ENCODE peak calls at places on chromosomes 1 and 21, in eight cellular contexts. P, R, F, C, H, N, K and D are unnamed samples.

GRCh38 chr1:116571215-116571919 is 541 bp upstream of the CD58 start:
- DNase-seq in P (no peak), N (no peak), R (no peak), C (no peak), H (no peak), F (no peak), K (no peak), D (no peak)

GRCh38 chr21:37763298-37763697 is 153.0 kb downstream of the KCNJ6 start:
- DNase-seq in C (no peak), H (no peak), P (no peak), F (no peak), N (no peak), R (no peak), K (no peak), D (no peak)

GRCh38 chr1:160108888-160109662 is 6.5 kb upstream of the ATP1A2 start:
- DNase-seq in K (peak), R (no peak), H (peak), F (no peak), C (peak), N (no peak), P (peak), D (no peak)

GRCh38 chr1:228147768-228148167 is 2.0 kb upstream of the GJC2 start:
- DNase-seq in C (peak), R (no peak), H (no peak), N (no peak), F (no peak), K (no peak), P (no peak), D (no peak)

GRCh38 chr1:181204530-181204929 is 116.0 kb downstream of the IER5 start:
- DNase-seq in F (no peak), C (no peak), R (no peak), N (no peak), H (no peak), K (no peak), P (no peak), D (no peak)

GRCh38 chr1:211339631-211340041 is 13.0 kb downstream of the TRAF5 start:
- DNase-seq in P (no peak), K (no peak), H (no peak), N (no peak), C (no peak), R (no peak), F (no peak), D (no peak)

GRCh38 chr1:35886606-35887431 is 3.8 kb downstream of the AGO1 start:
- DNase-seq in F (no peak), P (peak), H (no peak), K (no peak), R (no peak), N (no peak), C (peak), D (no peak)

GRCh38 chr21:41729701-41730368 is 37.0 kb downstream of the RIPK4 start:
- DNase-seq in K (no peak), H (peak), F (no peak), R (no peak), C (no peak), P (no peak), N (peak), D (no peak)

GRCh38 chr1:75136158-75136815 is 2.1 kb downstream of the LHX8 start:
- DNase-seq in N (no peak), P (no peak), H (no peak), R (no peak), F (no peak), K (no peak), C (no peak), D (no peak)

GRCh38 chr1:73674945-73675561 is 522.9 kb downstream of the LRRIQ3 start:
- DNase-seq in C (peak), R (no peak), P (no peak), F (no peak), N (no peak), H (peak), K (peak), D (no peak)

GRCh38 chr21:15695241-15695640 is 34.5 kb upstream of the USP25 start:
- DNase-seq in F (no peak), P (no peak), N (no peak), K (no peak), H (no peak), C (no peak), R (no peak), D (no peak)

GRCh38 chr1:92842082-92843045 is 10.5 kb downstream of the RPL5 start:
- DNase-seq in C (no peak), R (no peak), H (no peak), N (no peak), P (no peak), F (no peak), K (no peak), D (no peak)

GRCh38 chr1:203661572-203661971 is 34.9 kb downstream of the ATP2B4 start:
- DNase-seq in N (peak), R (no peak), H (no peak), P (no peak), C (no peak), K (no peak), F (no peak), D (no peak)

GRCh38 chr1:108644984-108645383 is 15.9 kb downstream of the HENMT1 start:
- DNase-seq in H (no peak), K (no peak), C (no peak), R (no peak), N (no peak), F (no peak), P (no peak), D (no peak)

GRCh38 chr21:41321211-41321907 is 4.8 kb downstream of the FAM3B start:
- DNase-seq in R (no peak), K (no peak), H (no peak), F (no peak), C (peak), P (no peak), N (no peak), D (no peak)

GRCh38 chr1:3419415-3420204 is 34.9 kb upstream of the ARHGEF16 start:
- DNase-seq in C (no peak), F (no peak), P (no peak), H (peak), R (no peak), K (no peak), N (no peak), D (no peak)

GRCh38 chr1:104238991-104239390 is 489.3 kb downstream of the AMY1C start:
- DNase-seq in C (no peak), F (no peak), N (no peak), P (no peak), H (no peak), K (peak), R (no peak), D (no peak)

GRCh38 chr1:228066416-228066815 is 16.1 kb upstream of the ARF1 start:
- DNase-seq in R (no peak), F (peak), N (no peak), P (no peak), C (no peak), K (no peak), H (no peak), D (no peak)

GRCh38 chr1:158989424-158989823 is 20.3 kb upstream of the IFI16 start:
- DNase-seq in P (no peak), K (no peak), H (no peak), R (no peak), C (no peak), N (no peak), F (no peak), D (no peak)

GRCh38 chr1:10869933-10870332 is 73.5 kb upstream of the CASZ1 start:
- DNase-seq in P (no peak), R (no peak), N (no peak), H (no peak), F (no peak), K (no peak), C (no peak), D (no peak)

GRCh38 chr1:156517746-156518145 is 17.2 kb upstream of the MEF2D start:
- DNase-seq in C (no peak), R (no peak), P (no peak), F (no peak), K (no peak), H (peak), N (no peak), D (no peak)

GRCh38 chr1:53339736-53340385 is 12.0 kb upstream of the LRP8 start:
- DNase-seq in R (no peak), H (no peak), K (no peak), P (no peak), N (no peak), F (no peak), C (no peak), D (peak)

GRCh38 chr1:63592536-63593302 is 492 bp upstream of the PGM1 start:
- DNase-seq in H (peak), N (no peak), K (no peak), F (no peak), C (no peak), P (no peak), R (no peak), D (no peak)

GRCh38 chr1:24762133-24762676 is 17.0 kb downstream of the CLIC4 start:
- DNase-seq in N (no peak), P (peak), H (peak), K (no peak), F (no peak), C (no peak), R (no peak), D (no peak)

GRCh38 chr1:32180186-32181060 is 948 bp downstream of the TXLNA start:
- DNase-seq in C (peak), R (peak), N (peak), H (peak), K (peak), P (peak), F (peak), D (no peak)

GRCh38 chr1:173527151-173527826 is 50.2 kb downstream of the PRDX6 start:
- DNase-seq in K (peak), H (peak), P (no peak), F (no peak), R (no peak), C (no peak), N (no peak), D (no peak)

GRCh38 chr21:36916718-36917117 is 49.8 kb downstream of the HLCS start:
- DNase-seq in R (no peak), N (no peak), P (no peak), H (no peak), K (no peak), F (no peak), C (no peak), D (no peak)

GRCh38 chr1:151693057-151693651 is 23.4 kb downstream of the CELF3 start:
- DNase-seq in R (no peak), N (no peak), C (no peak), K (peak), P (peak), H (peak), F (no peak), D (no peak)

GRCh38 chr21:23921670-23922418 is 1685.4 kb downstream of the MRPL39 start:
- DNase-seq in P (no peak), R (no peak), F (no peak), K (no peak), C (no peak), N (no peak), H (no peak), D (no peak)

GRCh38 chr1:153526132-153526543 is 9.7 kb downstream of the S100A6 start:
- DNase-seq in R (peak), P (no peak), F (no peak), C (no peak), K (no peak), N (peak), H (peak), D (no peak)

GRCh38 chr1:195908121-195908520 is 700.1 kb downstream of the KCNT2 start:
- DNase-seq in R (no peak), C (no peak), H (peak), F (no peak), K (no peak), N (no peak), P (peak), D (no peak)

GRCh38 chr1:94319319-94320180 is 82.2 kb upstream of the ARHGAP29 start:
- DNase-seq in P (no peak), C (no peak), N (no peak), R (no peak), H (no peak), F (no peak), K (no peak), D (no peak)

GRCh38 chr1:60886793-60887331 is 195.5 kb upstream of the NFIA start:
- DNase-seq in P (no peak), H (no peak), N (no peak), C (no peak), R (no peak), K (peak), F (no peak), D (no peak)

GRCh38 chr1:24126023-24126671 is 14.2 kb upstream of the MYOM3 start:
- DNase-seq in P (no peak), C (no peak), H (no peak), F (no peak), R (no peak), K (no peak), N (peak), D (no peak)

GRCh38 chr1:116760487-116760886 is 6.3 kb downstream of the CD2 start:
- DNase-seq in C (no peak), H (no peak), F (no peak), K (no peak), R (no peak), P (no peak), N (no peak), D (no peak)

GRCh38 chr1:42479621-42480020 is 16.5 kb downstream of the CCDC30 start:
- DNase-seq in K (peak), R (no peak), F (no peak), P (peak), N (no peak), C (no peak), H (peak), D (no peak)

GRCh38 chr1:19348441-19349198 is 36.5 kb downstream of the SLC66A1 start:
- DNase-seq in H (no peak), N (no peak), P (no peak), F (no peak), C (no peak), K (no peak), R (no peak), D (no peak)
- TF ChIP-seq CTCF in H (no peak), N (no peak), P (no peak), F (no peak), C (no peak), K (no peak), R (no peak), D (no peak)

GRCh38 chr21:42974832-42975820 is 764 bp downstream of the PKNOX1 start:
- DNase-seq in F (peak), R (peak), N (peak), P (peak), H (no peak), C (peak), K (peak), D (peak)

GRCh38 chr21:42975886-42976608 is 1.7 kb downstream of the PKNOX1 start:
- DNase-seq in C (no peak), H (no peak), K (no peak), P (no peak), F (no peak), R (no peak), N (no peak), D (no peak)

GRCh38 chr21:42973309-42973990 is 912 bp upstream of the PKNOX1 start:
- DNase-seq in R (peak), H (no peak), F (no peak), K (no peak), C (no peak), P (no peak), N (no peak), D (no peak)

GRCh38 chr21:42971897-42972275 is 2.5 kb upstream of the PKNOX1 start:
- DNase-seq in R (no peak), H (no peak), P (no peak), C (no peak), K (no peak), N (no peak), F (peak), D (no peak)

GRCh38 chr21:42973991-42974831 is at the start of gene PKNOX1:
- DNase-seq in F (peak), K (peak), P (peak), H (peak), N (peak), C (peak), R (peak), D (peak)
- TF ChIP-seq CTCF in F (no peak), K (no peak), P (no peak), H (no peak), N (peak), C (no peak), R (no peak), D (no peak)

DNA sequence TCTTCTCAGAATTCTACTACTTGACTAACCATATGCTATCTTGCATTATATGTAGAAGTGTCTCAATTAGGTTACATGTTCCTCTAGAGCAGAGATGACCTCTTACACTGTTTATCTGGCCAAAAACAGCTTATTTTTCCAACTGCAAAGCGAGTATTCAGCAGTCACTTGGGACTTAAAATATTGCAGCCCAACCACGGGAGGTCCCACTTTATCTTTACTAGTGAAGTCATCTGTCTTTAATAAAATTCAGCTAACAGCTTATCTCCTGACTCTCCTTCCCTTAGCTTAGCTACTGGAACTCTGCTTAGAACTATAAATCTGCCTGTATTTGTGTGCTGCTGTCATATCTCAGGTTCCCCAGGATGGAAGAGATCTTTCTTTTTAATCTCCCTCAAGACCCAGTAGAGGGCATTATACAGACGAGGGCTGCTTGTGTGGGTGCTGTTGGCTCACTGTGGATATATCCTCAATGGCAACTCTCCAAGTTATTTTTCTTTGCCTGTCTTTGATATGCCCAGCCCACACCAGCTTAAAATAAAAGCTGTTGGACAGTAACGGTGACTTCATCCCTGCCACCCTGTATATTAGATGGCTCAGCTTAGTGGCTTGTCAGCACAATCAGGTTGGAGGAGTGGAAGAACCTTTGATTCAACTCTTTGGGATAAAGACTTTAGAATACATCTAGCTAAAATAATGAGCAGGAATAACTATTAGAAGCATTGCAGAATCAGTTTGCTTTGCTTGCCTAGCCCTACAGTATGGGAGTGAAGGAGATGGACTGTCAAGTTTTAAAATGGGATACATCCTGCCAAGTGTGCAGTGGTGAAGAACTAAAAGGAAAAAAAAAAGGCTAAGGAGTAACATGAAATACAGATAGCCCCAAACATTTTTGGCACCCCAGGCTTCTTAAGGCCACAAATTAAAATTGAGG is 9.6 kb downstream of the ENSA start:
- DNase-seq in F (no peak), N (no peak), K (peak), C (no peak), R (peak), H (peak), P (peak), D (no peak)
- TF ChIP-seq CTCF in F (peak), N (peak), K (peak), C (no peak), R (peak), H (peak), P (peak), D (no peak)

GRCh38 chr1:115041654-115042053 is 12.0 kb downstream of the TSHB start:
- DNase-seq in P (no peak), F (no peak), C (no peak), R (no peak), N (no peak), H (peak), K (peak), D (no peak)
- TF ChIP-seq CTCF in P (peak), F (no peak), C (no peak), R (no peak), N (no peak), H (peak), K (peak), D (peak)

GRCh38 chr1:207713529-207713928 is 38.3 kb upstream of the CD46 start:
- DNase-seq in C (no peak), H (no peak), P (no peak), F (no peak), R (no peak), N (no peak), K (no peak), D (no peak)

GRCh38 chr1:207711285-207711684 is 40.6 kb upstream of the CD46 start:
- DNase-seq in H (peak), F (no peak), P (no peak), K (peak), N (no peak), R (peak), C (no peak), D (no peak)
- TF ChIP-seq CTCF in H (no peak), F (no peak), P (no peak), K (peak), N (no peak), R (peak), C (no peak), D (no peak)

GRCh38 chr1:231162300-231162969 is 577 bp downstream of the TRIM67 start:
- DNase-seq in N (peak), R (no peak), P (peak), C (peak), K (no peak), H (no peak), F (no peak), D (peak)
- TF ChIP-seq CTCF in N (no peak), R (no peak), P (no peak), C (no peak), K (no peak), H (no peak), F (no peak), D (no peak)

GRCh38 chr1:100862591-100862990 is 32.1 kb downstream of the EXTL2 start:
- DNase-seq in K (no peak), F (no peak), R (no peak), H (no peak), N (no peak), P (peak), C (no peak), D (no peak)

GRCh38 chr1:100860397-100860991 is 34.1 kb downstream of the EXTL2 start:
- DNase-seq in C (no peak), H (peak), F (no peak), N (no peak), K (peak), R (no peak), P (peak), D (no peak)

GRCh38 chr1:100866901-100867206 is 27.8 kb downstream of the EXTL2 start:
- DNase-seq in H (no peak), K (no peak), P (no peak), N (no peak), R (no peak), F (no peak), C (no peak), D (no peak)

GRCh38 chr1:100866041-100866900 is 28.4 kb downstream of the EXTL2 start:
- DNase-seq in H (peak), F (no peak), K (peak), N (no peak), R (no peak), C (peak), P (peak), D (no peak)

GRCh38 chr1:100861379-100861778 is 33.3 kb downstream of the EXTL2 start:
- DNase-seq in R (no peak), P (no peak), C (no peak), H (no peak), N (no peak), K (no peak), F (no peak), D (no peak)
- TF ChIP-seq CTCF in R (no peak), P (no peak), C (no peak), H (no peak), N (no peak), K (no peak), F (no peak), D (no peak)